ENCODE peak calls at places on chromosomes 16 and 17, in four cellular contexts. S is stomach, E is osteoblast, H is thoracic aorta. C is an unnamed sample.

GRCh38 chr16:25009822-25010221 is 5.3 kb downstream of the ARHGAP17 start:
- DNase-seq in E (no peak), H (no peak), S (no peak), C (no peak)

GRCh38 chr16:31754998-31755615 is 118.5 kb upstream of the ZNF267 start:
- DNase-seq in E (no peak), S (no peak), H (no peak), C (no peak)

GRCh38 chr17:81471804-81472456 is 40.7 kb downstream of the ACTG1 start:
- DNase-seq in H (no peak), S (no peak), E (peak; percentile 100), C (peak; percentile 60)

GRCh38 chr17:58487589-58488427 is at the start of gene HSF5:
- DNase-seq in E (no peak), H (no peak), S (peak; percentile 36), C (no peak)

GRCh38 chr17:41065829-41066624 is at the start of gene KRTAP2-4:
- DNase-seq in E (peak; percentile 87), H (no peak), S (no peak), C (no peak)

GRCh38 chr17:65588194-65588808 is 26.9 kb upstream of the AXIN2 start:
- DNase-seq in S (peak; percentile 77), E (no peak), H (no peak), C (peak; percentile 34)

GRCh38 chr16:66510298-66510697 is 39.6 kb downstream of the TK2 start:
- DNase-seq in H (no peak), E (peak; percentile 23), S (peak; percentile 24), C (peak; percentile 87)

GRCh38 chr16:31535737-31536136 is 8.0 kb downstream of the AHSP start:
- DNase-seq in S (no peak), H (no peak), E (no peak), C (no peak)

GRCh38 chr16:29993903-29994612 is 1.4 kb downstream of the HIRIP3 start:
- DNase-seq in E (no peak), S (no peak), H (no peak), C (no peak)

GRCh38 chr17:76527430-76528111 is 9.9 kb downstream of the CYGB start:
- DNase-seq in S (peak; percentile 60), H (peak; percentile 38), E (peak; percentile 96), C (peak; percentile 40)

GRCh38 chr17:77132411-77133086 is 8.2 kb upstream of the SEC14L1 start:
- DNase-seq in H (no peak), S (no peak), E (no peak), C (no peak)

GRCh38 chr17:81808778-81809555 is 5.0 kb downstream of the GCGR start:
- DNase-seq in S (no peak), H (no peak), E (no peak), C (no peak)

GRCh38 chr16:87713469-87714229 is 52.1 kb downstream of the KLHDC4 start:
- DNase-seq in H (no peak), E (no peak), S (no peak), C (no peak)

GRCh38 chr17:42005128-42005527 is 12.1 kb downstream of the DNAJC7 start:
- DNase-seq in S (no peak), E (no peak), H (no peak), C (no peak)

GRCh38 chr16:84005391-84005790 is 37.2 kb downstream of the SLC38A8 start:
- DNase-seq in H (no peak), E (peak; percentile 76), S (no peak), C (no peak)

GRCh38 chr16:67236551-67237395 is 9.8 kb downstream of the TMEM208 start:
- DNase-seq in H (no peak), S (no peak), E (peak; percentile 94), C (peak; percentile 37)

GRCh38 chr17:40551874-40552768 is 13.2 kb downstream of the CCR7 start:
- DNase-seq in H (no peak), S (peak; percentile 29), E (peak; percentile 98), C (peak; percentile 13)

GRCh38 chr17:70040336-70040735 is 34.7 kb upstream of the KCNJ16 start:
- DNase-seq in S (no peak), H (no peak), E (no peak), C (no peak)

GRCh38 chr16:5323742-5324141 is 226.1 kb upstream of the EEF2KMT start:
- DNase-seq in S (no peak), E (no peak), H (no peak), C (no peak)

GRCh38 chr16:67481561-67482259 is 753 bp upstream of the ATP6V0D1 start:
- DNase-seq in H (no peak), E (peak; percentile 52), S (peak; percentile 56), C (peak; percentile 54)

GRCh38 chr17:73494096-73494954 is 149.9 kb downstream of the SDK2 start:
- DNase-seq in E (peak; percentile 55), S (no peak), H (no peak), C (no peak)

GRCh38 chr17:81043725-81044427 is 8.9 kb downstream of the BAIAP2 start:
- DNase-seq in H (no peak), E (no peak), S (peak; percentile 76), C (peak; percentile 48)

GRCh38 chr17:72622661-72623433 is 469.6 kb downstream of the SLC39A11 start:
- DNase-seq in E (no peak), S (no peak), H (no peak), C (no peak)

GRCh38 chr17:64498308-64499203 is 1.7 kb upstream of the POLG2 start:
- DNase-seq in H (no peak), S (no peak), E (no peak), C (no peak)

GRCh38 chr17:2710804-2711607 is 558 bp downstream of the CLUH start:
- DNase-seq in S (no peak), H (no peak), E (peak; percentile 93), C (peak; percentile 80)

GRCh38 chr16:47921535-47921934 is 234.3 kb downstream of the ABCC12 start:
- DNase-seq in S (no peak), E (no peak), H (no peak), C (no peak)

GRCh38 chr16:19330801-19331484 is 45.4 kb downstream of the CLEC19A start:
- DNase-seq in E (peak; percentile 51), H (no peak), S (peak; percentile 78), C (peak; percentile 15)
- H3K27ac ChIP-seq in E (no peak overlapping the region), H (peak overlapping the region; percentile 33), S (peak overlapping the region; percentile 81), C (no peak overlapping the region)

DNA sequence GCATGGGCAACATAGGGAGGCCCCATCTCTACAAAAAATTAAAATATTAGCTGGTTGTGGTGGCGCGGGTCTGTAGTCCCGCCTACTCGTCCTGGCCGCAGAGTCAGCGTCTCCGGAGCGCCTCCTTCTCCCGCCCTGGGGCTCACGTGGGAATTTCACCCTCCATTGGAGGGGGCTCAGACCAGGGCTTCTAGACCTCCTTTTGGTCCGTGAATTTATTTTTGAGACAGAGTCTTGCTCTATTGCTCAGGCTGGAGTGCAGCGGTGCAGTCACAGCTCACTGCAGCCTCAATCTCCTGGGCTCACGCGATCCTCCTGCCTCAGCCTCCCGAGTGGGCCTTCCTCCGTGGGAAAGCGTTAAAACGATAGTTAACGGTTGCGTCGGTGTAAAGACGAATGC is 394 bp upstream of the NME4 start:
- DNase-seq in E (peak; percentile 98), S (no peak), H (no peak), C (no peak)
- H3K4me1 ChIP-seq in E (peaks cover 6% of the 10 kb centered on the region), S (peaks cover 24% of the 10 kb centered on the region), H (no peaks in the 10 kb centered on the region), C (peaks cover 27% of the 10 kb centered on the region)

GRCh38 chr16:8898660-8899318 is 16.6 kb downstream of the LITAFD start:
- DNase-seq in H (no peak), S (no peak), E (no peak), C (no peak)

GRCh38 chr16:8903004-8903403 is 20.9 kb downstream of the LITAFD start:
- DNase-seq in E (no peak), S (no peak), H (no peak), C (no peak)

GRCh38 chr16:8901318-8901861 is 19.2 kb downstream of the LITAFD start:
- DNase-seq in H (no peak), E (no peak), S (no peak), C (no peak)

GRCh38 chr16:8900343-8900742 is 18.2 kb downstream of the LITAFD start:
- DNase-seq in S (no peak), H (no peak), E (no peak), C (no peak)

GRCh38 chr16:8899709-8900317 is 17.7 kb downstream of the LITAFD start:
- DNase-seq in E (no peak), H (no peak), S (no peak), C (no peak)
- TF ChIP-seq CTCF in E (no peak), H (no peak), S (no peak), C (no peak)

DNA sequence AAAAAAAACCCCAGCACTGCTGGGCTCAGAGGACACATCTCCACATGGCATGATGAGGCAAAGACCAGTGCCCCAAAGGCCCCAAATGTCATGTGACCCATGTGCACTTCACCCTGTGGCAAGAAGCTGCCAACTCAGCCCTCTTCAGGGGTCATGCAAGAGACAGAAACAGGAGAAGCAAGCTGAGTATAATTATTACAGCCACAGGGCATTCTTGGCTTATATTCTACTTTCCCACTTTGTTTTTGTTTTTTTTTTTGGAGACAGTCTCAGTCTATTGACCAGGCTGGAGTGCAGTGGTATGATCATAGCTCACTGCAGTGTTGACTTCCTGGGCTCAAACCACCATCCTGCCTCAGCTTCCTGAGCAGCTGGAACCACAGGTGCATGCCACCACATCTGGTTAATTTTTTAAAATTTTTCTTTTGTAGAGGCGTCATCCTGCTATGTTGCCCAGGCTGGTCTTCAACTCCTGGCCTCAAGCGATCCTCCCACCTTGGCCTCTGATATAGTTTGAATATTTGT is 32.7 kb upstream of the LITAF start:
- DNase-seq in E (no peak), S (no peak), H (no peak), C (no peak)
- H3K27ac ChIP-seq in E (no peak overlapping the region), S (peak overlapping the region; percentile 38), H (peak overlapping the region; percentile 12), C (no peak overlapping the region)

GRCh38 chr16:53064179-53064578 is 9.4 kb downstream of the CHD9 start:
- DNase-seq in H (no peak), S (no peak), E (no peak), C (no peak)
- H3K4me1 ChIP-seq in H (no peaks in the 10 kb centered on the region), S (peaks cover 13% of the 10 kb centered on the region), E (peaks cover 3% of the 10 kb centered on the region), C (no peaks in the 10 kb centered on the region)

GRCh38 chr17:34537445-34537844 is 41.9 kb upstream of the TMEM132E start:
- DNase-seq in S (no peak), E (no peak), H (no peak), C (no peak)

GRCh38 chr17:34539881-34540280 is 39.5 kb upstream of the TMEM132E start:
- DNase-seq in S (no peak), E (no peak), H (no peak), C (no peak)

GRCh38 chr17:34547453-34548063 is 31.8 kb upstream of the TMEM132E start:
- DNase-seq in E (no peak), S (no peak), H (no peak), C (no peak)

DNA sequence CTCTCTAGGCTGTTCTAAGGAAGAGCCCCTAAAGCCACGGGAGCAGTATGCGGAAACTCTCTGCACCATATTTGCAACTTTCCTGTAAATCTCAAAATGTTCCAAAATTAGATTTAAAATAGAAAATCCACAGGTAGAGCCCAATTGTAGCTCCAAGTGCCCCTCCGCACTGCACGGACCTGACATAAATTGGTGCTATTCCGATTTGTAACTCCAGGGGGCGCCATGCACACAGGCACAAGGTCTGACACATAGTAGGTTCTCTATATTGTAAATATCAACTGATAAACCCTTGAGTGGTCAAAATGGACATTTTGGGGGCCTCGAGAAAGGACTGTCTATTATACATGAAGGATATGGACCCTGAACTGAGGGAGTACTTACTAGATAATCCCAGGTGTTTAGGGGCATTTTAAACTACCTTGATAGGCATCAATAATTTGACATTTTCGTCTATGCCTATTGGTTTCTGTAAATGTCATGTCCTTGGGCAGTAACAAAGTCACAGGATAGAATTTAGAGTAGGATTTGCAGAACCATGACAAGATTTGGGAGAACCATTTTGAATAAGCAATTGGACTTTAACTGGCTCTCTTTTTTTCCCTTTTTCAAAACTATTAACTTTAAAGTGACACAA is 36.6 kb upstream of the TMEM132E start:
- DNase-seq in S (peak; percentile 27), E (no peak), H (no peak), C (no peak)
- TF ChIP-seq CTCF in S (no peak), E (peak; percentile 90), H (peak; percentile 62), C (peak; percentile 57)

C was measured in body of pancreas.